ENCODE peak calls at places on chromosomes 5 and 9, in four cellular contexts. Q is GM12878, N is HepG2, A is K562. V is an unnamed sample.

GRCh38 chr5:157734466-157734865 is 3.2 kb downstream of the THG1L start:
- DNase-seq in A (no peak), Q (no peak), N (no peak), V (no peak)

GRCh38 chr9:14258156-14258555 is 55.8 kb downstream of the NFIB start:
- DNase-seq in N (no peak), A (no peak), Q (no peak), V (no peak)

GRCh38 chr9:129331772-129332512 is 153.9 kb upstream of the IER5L start:
- DNase-seq in A (no peak), Q (no peak), N (no peak), V (no peak)

GRCh38 chr5:131413605-131414559 is 150.0 kb downstream of the CDC42SE2 start:
- DNase-seq in Q (peak), N (no peak), A (no peak), V (no peak)

GRCh38 chr5:72596956-72597355 is 89.7 kb upstream of the ZNF366 start:
- DNase-seq in N (no peak), A (no peak), Q (no peak), V (no peak)

GRCh38 chr5:10555134-10555733 is 8.6 kb upstream of the ANKRD33B start:
- DNase-seq in N (no peak), Q (no peak), A (peak), V (no peak)

GRCh38 chr9:136489731-136490130 is 6.9 kb upstream of the SEC16A start:
- DNase-seq in N (no peak), A (no peak), Q (no peak), V (no peak)

GRCh38 chr9:4321554-4321953 is 21.7 kb upstream of the GLIS3 start:
- DNase-seq in Q (no peak), A (no peak), N (no peak), V (no peak)

GRCh38 chr9:4366649-4367330 is 66.9 kb upstream of the GLIS3 start:
- DNase-seq in A (peak), N (peak), Q (no peak), V (peak)

GRCh38 chr5:123207321-123207645 is 118.2 kb downstream of the PRDM6 start:
- DNase-seq in A (no peak), Q (no peak), N (no peak), V (no peak)

GRCh38 chr9:1208185-1208584 is 158.0 kb downstream of the DMRT2 start:
- DNase-seq in Q (no peak), N (no peak), A (no peak), V (no peak)

GRCh38 chr5:61447780-61448495 is 115.9 kb downstream of the ZSWIM6 start:
- DNase-seq in A (no peak), N (no peak), Q (no peak), V (no peak)

GRCh38 chr9:105281926-105282325 is 37.5 kb downstream of the SLC44A1 start:
- DNase-seq in N (no peak), Q (no peak), A (no peak), V (no peak)

GRCh38 chr9:89888233-89888632 is 283.4 kb downstream of the GADD45G start:
- DNase-seq in N (no peak), Q (no peak), A (no peak), V (no peak)

GRCh38 chr5:56409331-56410190 is 176.4 kb upstream of the ANKRD55 start:
- DNase-seq in N (no peak), A (no peak), Q (no peak), V (no peak)

GRCh38 chr5:133713746-133714145 is 101.4 kb upstream of the FSTL4 start:
- DNase-seq in Q (no peak), N (no peak), A (no peak), V (no peak)

GRCh38 chr5:154487541-154487940 is 9.5 kb upstream of the HAND1 start:
- DNase-seq in N (no peak), Q (peak), A (no peak), V (no peak)
- TF ChIP-seq NR2C2 in N (no peak), Q (no peak), A (no peak), V (no peak)

DNA sequence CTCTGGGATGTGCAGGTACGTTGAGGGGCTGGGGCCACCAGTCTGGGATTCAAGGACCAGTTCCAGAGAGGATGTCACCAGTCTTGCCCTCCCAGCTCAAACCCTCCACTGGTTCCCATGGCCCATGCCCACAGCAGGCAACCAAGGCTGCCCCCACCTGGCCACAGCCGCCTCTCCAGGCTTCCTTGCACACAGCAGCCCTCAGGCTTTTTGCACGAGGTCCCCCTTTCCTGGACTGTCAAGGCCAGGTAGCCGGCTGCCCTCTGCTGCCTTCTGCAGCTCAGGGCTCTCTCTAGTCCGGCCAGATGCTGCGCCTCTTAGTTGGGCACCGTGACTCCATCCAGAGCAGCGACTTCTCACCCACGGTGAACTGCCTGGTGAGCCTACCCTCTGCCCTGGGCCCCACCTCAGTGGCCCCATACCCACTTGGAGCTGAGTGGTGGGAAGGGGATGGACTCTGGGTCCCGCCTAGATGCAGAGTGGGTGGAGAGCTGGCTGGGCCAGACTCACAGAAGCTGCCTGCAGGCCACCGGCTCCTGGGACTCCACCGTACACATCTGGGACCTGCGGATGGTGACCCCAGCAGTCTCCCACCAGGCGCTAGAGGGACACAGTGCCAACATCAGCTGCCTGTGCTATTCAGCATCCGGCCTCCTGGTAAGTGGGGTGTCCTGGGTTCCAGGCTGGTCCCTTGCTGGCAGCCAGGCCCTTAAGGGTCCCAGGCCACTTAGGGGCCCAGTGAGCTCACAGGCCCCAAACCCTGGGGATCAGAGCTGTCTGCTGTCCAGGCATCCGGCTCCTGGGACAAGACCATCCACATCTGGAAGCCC is 2.9 kb downstream of the WDR38 start:
- DNase-seq in Q (no peak), A (peak), N (peak), V (peak)
- TF ChIP-seq NR2C2 in Q (no peak), A (no peak), N (no peak), V (no peak)

GRCh38 chr5:176535655-176536131 is 1.5 kb downstream of the RNF44 start:
- DNase-seq in A (peak), Q (no peak), N (peak), V (no peak)

GRCh38 chr5:176536902-176537607 is at the start of gene RNF44:
- DNase-seq in N (peak), Q (peak), A (peak), V (peak)

GRCh38 chr5:176535101-176535654 is 2.0 kb downstream of the RNF44 start:
- DNase-seq in Q (peak), A (no peak), N (no peak), V (no peak)

GRCh38 chr5:176537608-176538504 is 654 bp upstream of the RNF44 start:
- DNase-seq in A (peak), Q (peak), N (peak), V (peak)

GRCh38 chr5:176536132-176536901 is 885 bp downstream of the RNF44 start:
- DNase-seq in N (peak), Q (no peak), A (peak), V (peak)
- TF ChIP-seq NR2C2 in N (no peak), Q (no peak), A (no peak), V (no peak)

DNA sequence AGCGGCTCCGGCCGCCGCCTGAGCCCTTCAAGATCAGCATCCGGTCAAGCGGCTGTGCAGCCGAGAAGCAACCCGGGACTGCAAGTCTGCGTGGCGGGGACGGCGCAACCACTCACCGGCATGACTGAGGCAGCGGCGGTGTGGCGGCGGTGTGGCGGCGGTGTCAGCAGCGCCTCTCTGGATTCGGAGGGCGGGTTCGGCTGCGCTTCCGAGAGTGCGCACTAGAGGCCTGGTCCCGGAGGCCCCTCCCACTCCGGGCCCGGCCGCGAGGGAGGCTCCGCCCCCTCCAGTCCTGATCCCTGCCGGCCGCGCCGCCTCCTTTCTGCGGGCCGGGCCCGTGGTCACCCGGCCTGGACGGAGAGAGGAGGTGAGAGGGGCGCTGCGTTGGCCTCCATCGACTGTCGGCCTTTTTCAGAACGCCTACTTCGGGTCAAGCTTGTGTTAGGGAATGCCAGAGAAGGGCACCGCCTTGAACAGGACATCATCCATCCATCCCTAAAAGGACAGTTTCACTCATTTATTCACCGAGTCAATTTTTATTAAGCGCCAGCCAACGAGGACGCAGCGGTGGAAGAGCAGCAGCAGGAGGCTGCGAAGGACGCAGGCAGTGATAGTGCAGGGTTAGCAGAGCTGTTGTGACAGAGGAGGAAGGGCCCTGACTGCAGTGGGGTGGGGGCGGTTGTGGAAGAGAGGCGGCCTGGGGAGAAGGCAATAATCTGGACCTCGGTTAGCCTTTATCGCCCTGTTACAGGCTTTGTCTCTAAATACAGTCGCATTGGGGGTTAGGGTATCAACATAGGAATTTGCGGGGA is at the start of gene ATOX1:
- DNase-seq in Q (peak), A (peak), N (peak), V (peak)
- TF ChIP-seq NR2C2 in Q (no peak), A (peak), N (peak), V (no peak)

GRCh38 chr5:137826067-137826466 is 41.6 kb upstream of the MYOT start:
- DNase-seq in N (no peak), Q (no peak), A (no peak), V (no peak)

GRCh38 chr5:137828192-137828591 is 39.5 kb upstream of the MYOT start:
- DNase-seq in N (no peak), A (no peak), Q (no peak), V (no peak)

GRCh38 chr5:137825165-137825564 is 42.5 kb upstream of the MYOT start:
- DNase-seq in N (no peak), Q (no peak), A (no peak), V (no peak)

GRCh38 chr5:137831526-137831925 is 36.1 kb upstream of the MYOT start:
- DNase-seq in Q (no peak), A (no peak), N (no peak), V (no peak)

GRCh38 chr5:137828664-137829063 is 39.0 kb upstream of the MYOT start:
- DNase-seq in N (no peak), Q (no peak), A (no peak), V (no peak)
- TF ChIP-seq NR2C2 in N (no peak), Q (no peak), A (no peak), V (no peak)

DNA sequence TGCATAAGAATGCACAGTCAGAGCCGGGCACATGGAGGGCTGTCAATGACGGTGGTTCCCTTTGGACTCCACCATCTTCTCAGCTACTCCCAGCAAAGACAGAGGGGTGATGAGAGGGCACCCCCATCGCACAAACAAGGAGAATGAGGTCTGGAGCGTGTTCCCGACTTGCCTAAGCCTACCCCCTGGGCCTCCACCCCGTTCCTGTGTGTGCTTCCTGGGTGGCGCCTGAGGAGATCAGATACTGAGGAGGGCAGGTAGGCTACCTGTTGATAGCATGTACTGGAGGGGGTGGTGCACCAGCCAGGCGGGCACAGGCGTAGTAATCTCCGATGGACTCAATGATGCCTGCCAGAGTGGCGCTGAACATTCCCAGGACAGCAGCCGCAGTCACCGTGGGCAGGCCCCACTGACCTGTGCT is 4.1 kb downstream of the SLC23A1 start:
- DNase-seq in A (peak), N (no peak), Q (no peak), V (no peak)
- TF ChIP-seq NR2C2 in A (no peak), N (no peak), Q (no peak), V (no peak)

DNA sequence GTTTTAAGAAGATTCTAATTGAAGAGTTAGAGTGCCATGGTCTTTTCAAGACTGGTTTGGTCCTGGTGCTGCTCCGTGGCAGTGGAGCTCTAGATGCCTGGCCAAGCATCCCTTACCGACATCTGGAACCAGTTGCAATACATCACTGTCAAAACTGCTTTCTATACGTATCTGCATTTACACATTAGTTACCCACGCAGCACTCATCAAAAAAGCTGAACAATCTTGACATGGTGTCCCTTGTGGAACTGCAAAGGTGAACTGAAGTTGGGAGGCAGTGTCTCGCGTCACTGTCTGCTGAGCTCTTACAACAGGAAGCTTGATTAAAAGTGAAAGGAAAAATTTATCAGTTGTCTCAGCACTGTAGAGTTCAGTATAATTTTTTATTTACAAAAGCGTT is 82.6 kb downstream of the PBX3 start:
- DNase-seq in Q (peak), N (no peak), A (no peak), V (no peak)
- TF ChIP-seq NR2C2 in Q (no peak), N (no peak), A (no peak), V (no peak)

DNA sequence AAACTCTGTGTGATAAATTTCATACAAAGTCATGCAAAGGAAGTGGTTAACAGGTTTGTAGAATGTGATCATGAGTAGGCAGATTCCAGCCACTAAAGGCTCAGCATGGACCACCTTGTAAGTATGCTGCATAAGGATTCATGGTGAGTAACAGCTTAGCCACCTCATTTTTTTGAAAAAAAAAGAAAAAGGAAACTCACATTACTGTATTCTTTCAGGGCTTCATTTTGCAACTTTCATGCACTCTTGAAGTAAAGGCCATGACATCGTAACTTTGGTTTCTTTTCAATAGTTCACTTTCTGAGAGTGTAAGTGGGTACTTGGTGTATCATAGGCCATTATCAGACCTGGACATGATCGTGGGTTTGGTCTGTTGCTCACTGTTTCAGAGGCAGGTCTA is 175.1 kb downstream of the PCSK1 start:
- DNase-seq in Q (no peak), N (no peak), A (no peak), V (no peak)
- TF ChIP-seq NR2C2 in Q (no peak), N (no peak), A (no peak), V (no peak)

V was measured in WTC11.